ENCODE peak calls at places on chromosome 22, in five cellular contexts. X is H7, H is NCI-H1694 treated with DMSO at 0.1 percent for 48 hours, S is NCI-H345, B is progenitor cell of endocrine pancreas. L is an unnamed sample.

GRCh38 chr22:40560551-40560950 is 76.0 kb downstream of the MRTFA start:
- DNase-seq in X (peak), H (no peak), S (no peak), B (no peak), L (peak)

GRCh38 chr22:36201630-36202312 is at the start of gene APOL4:
- DNase-seq in X (no peak), H (peak), S (peak), B (no peak), L (no peak)

GRCh38 chr22:16609548-16610261 is 17.1 kb upstream of the CCT8L2 start:
- DNase-seq in X (peak), H (no peak), S (no peak), B (no peak), L (no peak)

GRCh38 chr22:43561421-43562178 is 149.8 kb downstream of the MPPED1 start:
- DNase-seq in X (peak), H (peak), S (no peak), B (no peak), L (no peak)

GRCh38 chr22:42473484-42474193 is 41.4 kb upstream of the NFAM1 start:
- DNase-seq in X (peak), H (peak), S (peak), B (no peak), L (peak)

GRCh38 chr22:18104566-18104965 is 6.0 kb upstream of the TUBA8 start:
- DNase-seq in X (no peak), H (no peak), S (no peak), B (no peak), L (no peak)

GRCh38 chr22:21866821-21867527 is 471 bp downstream of the MAPK1 start:
- DNase-seq in X (peak), H (no peak), S (no peak), B (peak), L (no peak)

GRCh38 chr22:45692549-45692948 is 20.9 kb downstream of the ATXN10 start:
- DNase-seq in X (no peak), H (no peak), S (no peak), B (no peak), L (peak)

GRCh38 chr22:24402460-24403192 is 24.8 kb upstream of the ADORA2A start:
- DNase-seq in X (peak), H (peak), S (no peak), B (no peak), L (peak)

L was measured in HCEC 1CT.